ENCODE peak calls at places on chromosomes 12 and 14, in nine cellular contexts. J, M, F, G, U, R, W, D and X are unnamed samples.

GRCh38 chr12:66103011-66103913 is 27.3 kb downstream of the LLPH start:
- DNase-seq in U (no peak), J (no peak), F (no peak), M (no peak), R (peak; percentile 13), W (no peak), G (no peak), D (no peak), X (no peak)

GRCh38 chr14:88621090-88621489 is 58.3 kb downstream of the ZC3H14 start:
- DNase-seq in U (no peak), J (no peak), D (no peak), G (no peak), M (no peak), F (no peak), R (peak; percentile 18), W (no peak), X (no peak)

GRCh38 chr14:35571598-35571997 is 37.6 kb downstream of the INSM2 start:
- DNase-seq in D (no peak), R (no peak), U (no peak), F (no peak), W (no peak), M (no peak), J (no peak), G (no peak), X (no peak)

GRCh38 chr12:80192087-80192486 is 92.8 kb downstream of the OTOGL start:
- DNase-seq in U (no peak), G (no peak), R (no peak), J (no peak), W (no peak), D (no peak), M (no peak), F (no peak), X (no peak)

GRCh38 chr12:94525951-94526350 is 66.3 kb upstream of the CEP83 start:
- DNase-seq in G (no peak), J (no peak), F (no peak), W (no peak), M (no peak), D (no peak), U (no peak), R (no peak), X (no peak)

GRCh38 chr14:57686317-57686716 is 179.6 kb downstream of the SLC35F4 start:
- DNase-seq in W (no peak), G (no peak), R (no peak), D (no peak), M (no peak), J (no peak), U (no peak), F (no peak), X (no peak)

GRCh38 chr12:80422549-80422948 is 21.5 kb upstream of the PTPRQ start:
- DNase-seq in U (no peak), R (peak; percentile 75), D (no peak), W (no peak), J (no peak), G (no peak), F (peak; percentile 75), M (no peak), X (no peak)

GRCh38 chr12:117360222-117360550 is 1.2 kb downstream of the NOS1 start:
- DNase-seq in J (no peak), G (no peak), W (no peak), M (no peak), U (no peak), F (no peak), R (no peak), D (no peak), X (no peak)

GRCh38 chr12:108594960-108595710 is 2.7 kb downstream of the TMEM119 start:
- DNase-seq in J (no peak), R (no peak), W (no peak), M (no peak), F (no peak), D (no peak), U (no peak), G (no peak), X (no peak)

GRCh38 chr12:94714378-94714777 is 64.0 kb upstream of the TMCC3 start:
- DNase-seq in F (peak; percentile 86), M (no peak), U (no peak), D (no peak), J (no peak), R (no peak), G (peak; percentile 37), W (no peak), X (no peak)

GRCh38 chr14:100440207-100440631 is 117.1 kb downstream of the SLC25A47 start:
- DNase-seq in M (peak; percentile 79), D (no peak), U (peak; percentile 91), F (peak; percentile 65), G (peak; percentile 89), W (peak; percentile 90), J (peak; percentile 84), R (peak; percentile 63), X (peak; percentile 32)